ENCODE peak calls at places on chromosomes 1 and 21, in six cellular contexts. N is brain microvascular endothelial cell, C is PC-9, Y is endodermal cell, R is IMR-90, G is coronary artery. V is an unnamed sample.

GRCh38 chr1:209723761-209724693 is 19.4 kb downstream of the HSD11B1 start:
- DNase-seq in G (no peak), N (no peak), C (no peak), Y (no peak), R (no peak), V (no peak)

GRCh38 chr1:41639332-41639936 is 155.0 kb upstream of the EDN2 start:
- DNase-seq in Y (peak; percentile 54), C (no peak), N (peak; percentile 84), R (peak; percentile 90), G (peak; percentile 58), V (no peak)

GRCh38 chr1:14970115-14970798 is 183.3 kb upstream of the TMEM51 start:
- DNase-seq in G (peak; percentile 88), R (peak; percentile 87), C (peak; percentile 55), Y (peak; percentile 63), N (peak; percentile 96), V (peak; percentile 91)

GRCh38 chr1:111251570-111251969 is 24.1 kb downstream of the CHI3L2 start:
- DNase-seq in Y (no peak), R (no peak), N (no peak), G (no peak), C (no peak), V (no peak)

GRCh38 chr1:119286587-119287181 is 81.9 kb upstream of the HAO2 start:
- DNase-seq in Y (peak; percentile 84), N (peak; percentile 41), R (peak; percentile 4), C (peak; percentile 11), G (no peak), V (peak; percentile 35)

GRCh38 chr1:164774413-164774812 is 215.4 kb downstream of the PBX1 start:
- DNase-seq in Y (no peak), C (no peak), N (no peak), R (no peak), G (no peak), V (no peak)

GRCh38 chr1:33972676-33973395 is 109.0 kb downstream of the HMGB4 start:
- DNase-seq in Y (no peak), C (no peak), N (no peak), R (peak; percentile 8), G (no peak), V (no peak)

GRCh38 chr1:224274970-224275626 is 54.9 kb downstream of the NVL start:
- DNase-seq in Y (no peak), R (no peak), C (no peak), G (no peak), N (no peak), V (no peak)

GRCh38 chr1:26602378-26602959 is 72.9 kb downstream of the RPS6KA1 start:
- DNase-seq in N (peak; percentile 59), R (peak; percentile 68), C (peak; percentile 41), Y (peak; percentile 61), G (no peak), V (peak; percentile 74)

GRCh38 chr1:94755675-94756074 is 64.5 kb upstream of the SLC44A3 start:
- DNase-seq in Y (no peak), R (peak; percentile 99), G (no peak), C (no peak), N (peak; percentile 87), V (no peak)

GRCh38 chr1:162922196-162922595 is 61.2 kb upstream of the CCDC190 start:
- DNase-seq in C (no peak), N (no peak), G (no peak), R (no peak), Y (no peak), V (no peak)

GRCh38 chr1:48920741-48921330 is 144.1 kb upstream of the BEND5 start:
- DNase-seq in R (no peak), G (no peak), Y (no peak), N (no peak), C (no peak), V (no peak)

GRCh38 chr1:224089583-224089982 is 24.3 kb upstream of the FBXO28 start:
- DNase-seq in C (no peak), R (no peak), N (no peak), G (no peak), Y (no peak), V (no peak)

GRCh38 chr1:167229719-167230385 is 9.2 kb downstream of the POU2F1 start:
- DNase-seq in N (no peak), R (no peak), C (no peak), G (no peak), Y (no peak), V (no peak)

GRCh38 chr1:7379445-7379971 is 391.6 kb upstream of the VAMP3 start:
- DNase-seq in C (no peak), G (peak; percentile 50), R (peak; percentile 83), N (peak; percentile 62), Y (peak; percentile 73), V (peak; percentile 55)

GRCh38 chr1:12658531-12659453 is 14.9 kb downstream of the AADACL4 start:
- DNase-seq in R (peak; percentile 76), G (peak; percentile 78), C (peak; percentile 64), Y (peak; percentile 93), N (peak; percentile 66), V (peak; percentile 95)

GRCh38 chr1:53037159-53037558 is 24.9 kb upstream of the PODN start:
- DNase-seq in N (no peak), G (no peak), R (no peak), C (no peak), Y (no peak), V (no peak)

GRCh38 chr1:88847618-88848017 is 43.7 kb downstream of the GTF2B start:
- DNase-seq in C (no peak), N (no peak), Y (no peak), R (no peak), G (no peak), V (no peak)

GRCh38 chr1:150688786-150689185 is 8.2 kb downstream of the GOLPH3L start:
- DNase-seq in R (no peak), N (peak; percentile 9), C (no peak), G (no peak), Y (no peak), V (no peak)

GRCh38 chr1:107949467-107950253 is 15.3 kb downstream of the VAV3 start:
- DNase-seq in N (no peak), R (no peak), Y (no peak), G (no peak), C (no peak), V (no peak)

GRCh38 chr1:43376723-43377235 is 9.0 kb upstream of the ELOVL1 start:
- DNase-seq in N (no peak), Y (no peak), C (no peak), R (no peak), G (no peak), V (no peak)

GRCh38 chr1:94063379-94063778 is 57.6 kb downstream of the ABCA4 start:
- DNase-seq in N (peak; percentile 81), C (no peak), R (peak; percentile 67), Y (peak; percentile 69), G (peak; percentile 71), V (no peak)

GRCh38 chr1:43405219-43405875 is 15.6 kb downstream of the SZT2 start:
- DNase-seq in G (no peak), C (no peak), N (no peak), Y (no peak), R (peak; percentile 58), V (no peak)

GRCh38 chr1:211611818-211612217 is 32.9 kb upstream of the SLC30A1 start:
- DNase-seq in C (no peak), R (no peak), Y (no peak), G (no peak), N (no peak), V (no peak)

GRCh38 chr1:188225975-188226374 is 1397.2 kb downstream of the PLA2G4A start:
- DNase-seq in R (no peak), Y (no peak), N (no peak), C (no peak), G (no peak), V (no peak)

GRCh38 chr1:188218289-188218688 is 1389.5 kb downstream of the PLA2G4A start:
- DNase-seq in N (no peak), C (no peak), G (no peak), R (no peak), Y (no peak), V (no peak)

GRCh38 chr1:188224263-188224662 is 1395.5 kb downstream of the PLA2G4A start:
- DNase-seq in N (no peak), G (no peak), Y (no peak), C (no peak), R (no peak), V (no peak)

DNA sequence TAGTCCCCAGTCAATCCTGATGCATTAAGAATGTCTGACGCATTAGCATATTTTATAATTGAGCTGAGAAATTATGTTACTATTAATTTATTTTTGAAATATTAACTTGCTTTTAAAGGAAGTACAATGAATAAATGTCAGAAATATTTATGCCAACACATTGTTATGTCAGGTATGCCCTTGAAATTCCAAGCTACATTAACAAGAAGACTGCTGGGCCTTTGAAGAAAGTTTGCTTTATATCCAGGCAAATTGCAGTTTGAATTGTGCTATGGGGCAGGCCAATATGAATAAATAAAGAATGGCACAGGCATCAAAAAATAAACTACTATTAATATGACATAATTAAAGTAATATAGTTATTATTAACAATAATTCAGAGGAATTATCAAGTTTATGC is 1391.3 kb downstream of the PLA2G4A start:
- DNase-seq in G (no peak), R (no peak), N (no peak), C (no peak), Y (no peak), V (no peak)
- H3K27ac ChIP-seq in G (no peak overlapping the region), R (no peak overlapping the region), N (no peak overlapping the region), C (no peak overlapping the region), Y (no peak overlapping the region), V (no peak overlapping the region)

GRCh38 chr1:180152588-180152987 is 2.1 kb upstream of the QSOX1 start:
- DNase-seq in N (no peak), G (no peak), R (no peak), C (no peak), Y (no peak), V (no peak)
- TF ChIP-seq CTCF in N (no peak), G (no peak), R (no peak), C (no peak), Y (no peak), V (no peak)

GRCh38 chr1:17093822-17094393 is 25.3 kb downstream of the PADI2 start:
- DNase-seq in N (no peak), Y (no peak), C (no peak), R (no peak), G (no peak), V (no peak)
- H3K27ac ChIP-seq in N (no peak overlapping the region), Y (no peak overlapping the region), C (no peak overlapping the region), R (no peak overlapping the region), G (no peak overlapping the region), V (peak overlapping the region; percentile 20)

DNA sequence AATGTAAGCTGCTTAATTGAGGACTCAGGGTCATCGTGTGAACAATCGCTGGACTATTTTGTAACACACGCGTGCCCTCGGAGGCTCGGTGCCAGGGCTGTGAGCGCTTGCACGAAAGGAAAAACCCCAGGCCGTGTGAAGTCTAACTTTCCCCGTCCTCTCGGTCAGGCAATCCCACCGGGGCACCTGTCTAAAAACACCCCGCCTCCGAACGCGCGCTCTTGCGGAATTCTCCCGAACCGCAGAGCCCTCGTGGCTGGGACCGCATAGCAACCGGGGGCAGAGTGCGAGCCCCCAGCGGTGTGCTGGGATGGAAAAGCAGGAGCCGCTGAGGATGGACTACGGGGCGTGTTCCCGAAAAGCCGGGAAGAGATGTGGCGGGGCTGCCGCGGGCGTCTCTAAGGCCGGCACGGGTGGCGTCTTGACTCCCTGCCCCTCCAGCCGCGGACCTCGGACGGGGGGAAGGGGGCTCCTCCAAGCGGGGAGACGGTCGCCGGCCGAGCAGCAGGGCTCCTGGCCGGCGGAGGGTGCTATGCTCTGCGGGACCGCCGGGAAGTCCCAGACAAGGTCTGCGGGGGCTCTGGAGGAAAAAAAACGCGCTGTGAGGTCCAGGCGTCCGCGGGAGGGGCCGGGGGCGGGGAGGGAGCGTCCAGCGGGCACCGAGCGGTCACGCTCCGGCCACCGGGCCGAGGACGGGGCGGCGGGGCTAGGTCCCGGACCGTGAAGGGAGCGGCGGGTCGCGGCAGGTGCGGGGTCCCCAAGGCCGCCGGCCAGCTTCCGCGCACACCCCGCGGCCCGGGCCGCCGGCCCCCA is 936 bp downstream of the ZBTB21 start:
- DNase-seq in R (peak; percentile 81), G (peak; percentile 85), Y (peak; percentile 78), N (peak; percentile 42), C (peak; percentile 26), V (peak; percentile 17)
- TF ChIP-seq CTCF in R (peak; percentile 31), G (peak; percentile 28), Y (peak; percentile 46), N (peak; percentile 38), C (no peak), V (peak; percentile 7)